ENCODE peak calls at places on chromosomes 4 and X, in nine cellular contexts. R is heart left ventricle, F is cardiac muscle cell, K is A549, T is SK-N-SH, B is psoas muscle, L is tibial artery, Z is NT2/D1, M is sigmoid colon. G is an unnamed sample.

GRCh38 chr4:133969202-133969873 is 232.3 kb downstream of the PABPC4L start:
- DNase-seq in R (peak; percentile 43), F (peak; percentile 38), K (no peak), T (peak; percentile 2), B (no peak), L (peak; percentile 22), Z (no peak), M (no peak), G (peak; percentile 74)

GRCh38 chr4:48290146-48290772 is 20.6 kb upstream of the TEC start:
- DNase-seq in R (no peak), F (peak; percentile 13), K (peak; percentile 36), T (peak; percentile 49), B (no peak), L (no peak), Z (no peak), M (no peak), G (peak; percentile 32)

GRCh38 chrX:134646671-134647070 is 11.6 kb downstream of the PLAC1 start:
- DNase-seq in R (no peak), F (no peak), K (no peak), T (no peak), B (peak; percentile 14), L (no peak), Z (no peak), M (no peak), G (no peak)

GRCh38 chr4:185682236-185682635 is 129.8 kb downstream of the SORBS2 start:
- DNase-seq in R (no peak), F (no peak), K (peak; percentile 12), T (no peak), B (no peak), L (no peak), Z (no peak), M (no peak), G (no peak)

GRCh38 chr4:56241500-56241899 is 145.8 kb downstream of the AASDH start:
- DNase-seq in R (no peak), F (no peak), K (no peak), T (no peak), B (no peak), L (no peak), Z (no peak), M (no peak), G (no peak)

GRCh38 chrX:50635811-50636365 is 165.3 kb upstream of the DGKK start:
- DNase-seq in R (peak; percentile 46), F (no peak), K (no peak), T (peak; percentile 22), B (no peak), L (no peak), Z (no peak), M (no peak), G (peak; percentile 85)

GRCh38 chrX:46865281-46865680 is 28.4 kb downstream of the RP2 start:
- DNase-seq in R (no peak), F (no peak), K (peak; percentile 33), T (no peak), B (no peak), L (no peak), Z (no peak), M (no peak), G (no peak)

GRCh38 chr4:69054578-69055200 is 41.6 kb upstream of the UGT2B7 start:
- DNase-seq in R (no peak), F (no peak), K (no peak), T (no peak), B (no peak), L (no peak), Z (no peak), M (no peak), G (peak; percentile 26)

DNA sequence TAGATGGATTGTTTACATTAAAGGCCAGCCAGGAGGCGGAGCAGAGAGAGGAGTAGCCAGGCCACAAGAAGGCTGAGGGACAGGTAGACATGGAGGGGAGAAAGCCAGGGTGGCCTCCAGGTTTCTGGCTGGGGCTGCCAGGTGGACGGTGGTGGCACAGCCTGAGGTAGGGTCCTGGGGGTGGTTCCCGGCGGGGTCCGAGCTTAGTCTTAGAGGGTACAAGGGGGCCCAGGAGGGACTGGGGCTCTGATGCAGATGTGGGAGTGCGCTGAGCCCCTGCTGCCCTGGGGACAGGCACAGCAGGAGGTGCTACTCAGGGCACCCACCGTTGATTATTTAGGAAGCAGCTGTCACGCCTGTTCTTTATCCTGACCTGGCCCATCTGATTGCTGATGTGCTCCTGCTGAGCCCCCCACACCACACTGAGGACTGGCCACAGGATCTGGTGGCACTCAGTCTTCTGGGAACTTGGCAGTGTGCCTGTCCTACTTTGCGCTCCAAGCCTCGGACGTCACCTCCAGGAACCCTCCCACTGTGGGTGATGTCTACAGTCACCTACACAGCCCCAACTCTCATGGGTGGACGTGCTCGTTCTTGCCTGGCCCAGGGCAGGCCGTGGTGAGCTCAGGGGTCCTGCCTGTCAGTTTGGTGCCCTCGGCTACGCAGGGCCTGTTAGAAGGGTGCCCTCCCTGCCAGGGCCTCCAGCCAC is 11.9 kb downstream of the WFS1 start:
- DNase-seq in R (peak; percentile 85), F (no peak), K (no peak), T (no peak), B (no peak), L (peak; percentile 48), Z (no peak), M (peak; percentile 82), G (no peak)
- H3K4me1 ChIP-seq in R (peaks cover 36% of the 10 kb centered on the region), F (no peaks in the 10 kb centered on the region), K (no peaks in the 10 kb centered on the region), T (peaks cover 58% of the 10 kb centered on the region), B (no peaks in the 10 kb centered on the region), L (no peaks in the 10 kb centered on the region), Z (peaks cover 8% of the 10 kb centered on the region), M (peaks cover 48% of the 10 kb centered on the region), G (no peaks in the 10 kb centered on the region)

GRCh38 chrX:45803383-45803921 is 602.8 kb upstream of the DIPK2B start:
- DNase-seq in R (no peak), F (no peak), K (no peak), T (no peak), B (no peak), L (no peak), Z (no peak), M (no peak), G (peak; percentile 37)
- H3K4me1 ChIP-seq in R (no peaks in the 10 kb centered on the region), F (no peaks in the 10 kb centered on the region), K (peaks cover 90% of the 10 kb centered on the region), T (peaks cover 2% of the 10 kb centered on the region), B (no peaks in the 10 kb centered on the region), L (no peaks in the 10 kb centered on the region), Z (peaks cover 4% of the 10 kb centered on the region), M (peaks cover 11% of the 10 kb centered on the region), G (peaks cover 58% of the 10 kb centered on the region)

GRCh38 chrX:45758738-45759397 is 558.2 kb upstream of the DIPK2B start:
- DNase-seq in R (no peak), F (no peak), K (no peak), T (no peak), B (no peak), L (no peak), Z (no peak), M (no peak), G (no peak)

GRCh38 chrX:45755719-45756118 is 555.0 kb upstream of the DIPK2B start:
- DNase-seq in R (no peak), F (no peak), K (no peak), T (no peak), B (no peak), L (no peak), Z (no peak), M (no peak), G (no peak)

GRCh38 chrX:45756562-45756961 is 555.9 kb upstream of the DIPK2B start:
- DNase-seq in R (no peak), F (no peak), K (no peak), T (no peak), B (no peak), L (no peak), Z (no peak), M (no peak), G (peak; percentile 40)

GRCh38 chrX:45758319-45758718 is 557.6 kb upstream of the DIPK2B start:
- DNase-seq in R (no peak), F (no peak), K (no peak), T (no peak), B (no peak), L (no peak), Z (no peak), M (no peak), G (no peak)

GRCh38 chrX:45757272-45757671 is 556.6 kb upstream of the DIPK2B start:
- DNase-seq in R (no peak), F (no peak), K (no peak), T (no peak), B (no peak), L (no peak), Z (no peak), M (no peak), G (no peak)
- H3K4me1 ChIP-seq in R (no peaks in the 10 kb centered on the region), F (no peaks in the 10 kb centered on the region), K (peaks cover 57% of the 10 kb centered on the region), T (no peaks in the 10 kb centered on the region), B (no peaks in the 10 kb centered on the region), L (no peaks in the 10 kb centered on the region), Z (no peaks in the 10 kb centered on the region), M (no peaks in the 10 kb centered on the region), G (no peaks in the 10 kb centered on the region)

DNA sequence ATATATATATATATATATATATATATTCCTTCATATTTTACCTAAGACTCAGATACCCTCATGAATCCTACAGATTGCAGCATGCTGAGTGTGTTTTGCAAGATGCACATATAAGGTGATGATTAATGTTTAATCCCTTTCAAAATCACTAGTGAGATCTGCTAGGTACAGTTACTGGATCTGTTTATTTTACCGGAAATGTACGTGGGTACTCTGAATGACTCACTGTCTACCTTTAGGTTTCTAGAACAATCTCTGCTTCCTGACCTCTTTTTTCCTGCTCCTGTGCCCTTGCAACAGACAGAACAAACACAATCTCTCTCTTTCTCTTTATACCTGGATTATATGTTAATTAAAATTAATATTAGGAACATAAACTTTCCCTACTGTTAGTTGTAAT is 379.6 kb downstream of the FAM133A start:
- DNase-seq in R (no peak), F (no peak), K (no peak), T (no peak), B (no peak), L (no peak), Z (no peak), M (no peak), G (no peak)
- H3K4me1 ChIP-seq in R (no peaks in the 10 kb centered on the region), F (no peaks in the 10 kb centered on the region), K (no peaks in the 10 kb centered on the region), T (no peaks in the 10 kb centered on the region), B (no peaks in the 10 kb centered on the region), L (no peaks in the 10 kb centered on the region), Z (no peaks in the 10 kb centered on the region), M (no peaks in the 10 kb centered on the region), G (no peaks in the 10 kb centered on the region)

GRCh38 chr4:108529102-108529501 is 91.3 kb upstream of the RPL34 start:
- DNase-seq in R (no peak), F (no peak), K (no peak), T (no peak), B (no peak), L (no peak), Z (no peak), M (no peak), G (no peak)
- H3K4me1 ChIP-seq in R (no peaks in the 10 kb centered on the region), F (peaks cover 4% of the 10 kb centered on the region), K (no peaks in the 10 kb centered on the region), T (no peaks in the 10 kb centered on the region), B (no peaks in the 10 kb centered on the region), L (no peaks in the 10 kb centered on the region), Z (no peaks in the 10 kb centered on the region), M (no peaks in the 10 kb centered on the region), G (no peaks in the 10 kb centered on the region)

G was measured in A673.